ENCODE peak calls at places on chromosomes 11 and 22, in ten cellular contexts. Y is colonic mucosa; G is nephron progenitor cell; K is tibial artery; N is pancreas; P is stomach; C is fibroblast of villous mesenchyme; A is CD8-positive, alpha-beta T cell; I is GM23338; X is lower leg skin. R is an unnamed sample.

GRCh38 chr11:128544625-128545024 is 42.7 kb downstream of the ETS1 start:
- DNase-seq in A (no peak), P (no peak), G (no peak), Y (no peak), X (no peak), N (no peak), C (peak), K (no peak), I (no peak), R (no peak)

GRCh38 chr11:74284466-74284865 is 27.0 kb downstream of the P4HA3 start:
- DNase-seq in P (no peak), C (no peak), K (no peak), N (no peak), I (no peak), Y (no peak), G (no peak), X (no peak), A (no peak), R (no peak)

GRCh38 chr11:116059909-116060308 is 555.7 kb upstream of the CADM1 start:
- DNase-seq in N (no peak), X (no peak), A (no peak), C (no peak), G (no peak), I (peak), K (no peak), Y (no peak), P (no peak), R (no peak)

GRCh38 chr11:16925495-16926065 is 88.6 kb downstream of the PLEKHA7 start:
- DNase-seq in K (no peak), P (no peak), G (peak), Y (peak), X (no peak), A (no peak), I (peak), C (peak), N (peak), R (peak)

GRCh38 chr11:86484164-86484794 is 109.6 kb downstream of the CCDC81 start:
- DNase-seq in C (peak), X (peak), K (peak), P (no peak), N (no peak), Y (no peak), A (no peak), I (no peak), G (no peak), R (no peak)

GRCh38 chr11:115303304-115303703 is 200.9 kb downstream of the CADM1 start:
- DNase-seq in C (peak), X (no peak), N (no peak), A (no peak), K (no peak), P (no peak), Y (no peak), I (no peak), G (no peak), R (no peak)

GRCh38 chr22:32837142-32837541 is 35.6 kb downstream of the TIMP3 start:
- DNase-seq in K (peak), Y (no peak), A (no peak), C (no peak), G (no peak), X (no peak), I (no peak), N (no peak), P (no peak), R (no peak)

GRCh38 chr22:46073683-46074504 is 76.4 kb upstream of the PPARA start:
- DNase-seq in A (no peak), G (no peak), N (no peak), K (peak), X (peak), C (peak), P (peak), Y (no peak), I (no peak), R (no peak)

GRCh38 chr11:56513280-56513679 is 22.1 kb upstream of the OR5M8 start:
- DNase-seq in N (no peak), Y (no peak), I (no peak), G (no peak), P (no peak), A (no peak), K (no peak), C (no peak), X (no peak), R (no peak)

GRCh38 chr11:35234836-35235235 is 95.9 kb downstream of the CD44 start:
- DNase-seq in C (no peak), G (no peak), I (no peak), A (no peak), X (no peak), P (no peak), Y (no peak), K (no peak), N (no peak), R (no peak)

GRCh38 chr11:43853766-43854165 is 26.9 kb upstream of the ALKBH3 start:
- DNase-seq in Y (no peak), C (no peak), K (no peak), N (no peak), A (no peak), P (no peak), X (no peak), G (no peak), I (no peak), R (no peak)

GRCh38 chr11:89442801-89443200 is 48.4 kb downstream of the NOX4 start:
- DNase-seq in P (no peak), A (no peak), C (no peak), Y (no peak), N (no peak), X (no peak), I (peak), K (no peak), G (no peak), R (no peak)

GRCh38 chr22:20264614-20265452 is 3.3 kb downstream of the RTN4R start:
- DNase-seq in X (no peak), A (no peak), P (no peak), Y (no peak), I (no peak), C (no peak), K (no peak), G (no peak), N (no peak), R (no peak)

GRCh38 chr22:20117656-20118571 is 888 bp upstream of the TRMT2A start:
- DNase-seq in Y (no peak), G (peak), I (peak), P (no peak), N (no peak), K (no peak), C (peak), A (peak), X (no peak), R (no peak)

GRCh38 chr11:68962527-68963250 is 18.1 kb downstream of the MRGPRD start:
- DNase-seq in P (no peak), X (peak), A (no peak), Y (no peak), G (no peak), C (no peak), K (peak), N (no peak), I (no peak), R (no peak)

GRCh38 chr11:15969281-15969680 is 387.1 kb downstream of the SOX6 start:
- DNase-seq in Y (peak), P (peak), C (peak), A (no peak), G (no peak), X (no peak), N (peak), I (no peak), K (peak), R (no peak)

GRCh38 chr22:43377486-43377995 is 34.3 kb upstream of the MPPED1 start:
- DNase-seq in P (no peak), X (no peak), C (no peak), Y (no peak), A (no peak), I (no peak), G (no peak), K (no peak), N (no peak), R (no peak)

GRCh38 chr11:60840711-60841430 is 1.0 kb upstream of the CCDC86 start:
- DNase-seq in P (no peak), C (peak), Y (no peak), G (no peak), A (no peak), I (no peak), X (no peak), K (no peak), N (no peak), R (no peak)

GRCh38 chr11:14073821-14074529 is 111.5 kb downstream of the SPON1 start:
- DNase-seq in I (peak), K (no peak), C (no peak), G (no peak), P (no peak), N (no peak), A (no peak), Y (no peak), X (peak), R (no peak)

GRCh38 chr11:58493676-58494075 is 14.2 kb downstream of the OR5B21 start:
- DNase-seq in G (no peak), X (no peak), C (no peak), I (no peak), A (no peak), K (no peak), Y (no peak), N (no peak), P (no peak), R (no peak)

GRCh38 chr22:26890870-26891269 is 233.5 kb downstream of the MIAT start:
- DNase-seq in G (no peak), N (no peak), Y (no peak), X (no peak), P (no peak), C (no peak), K (no peak), A (no peak), I (peak), R (no peak)

GRCh38 chr11:103676413-103676812 is 360.0 kb upstream of the DDI1 start:
- DNase-seq in C (peak), I (no peak), K (no peak), X (no peak), N (no peak), A (no peak), P (no peak), G (no peak), Y (no peak), R (no peak)

GRCh38 chr11:47296045-47296444 is 26.1 kb downstream of the MADD start:
- DNase-seq in C (no peak), A (no peak), G (no peak), P (no peak), I (no peak), Y (no peak), N (no peak), K (peak), X (no peak), R (no peak)

GRCh38 chr11:43907028-43907966 is 26.7 kb downstream of the ALKBH3 start:
- DNase-seq in C (no peak), X (no peak), A (no peak), P (no peak), N (no peak), Y (no peak), G (no peak), I (no peak), K (no peak), R (no peak)

GRCh38 chr11:18836415-18836814 is 44.8 kb upstream of the PTPN5 start:
- DNase-seq in Y (no peak), P (no peak), G (peak), I (no peak), A (no peak), N (no peak), K (no peak), X (no peak), C (no peak), R (no peak)

GRCh38 chr11:10680956-10681487 is 12.5 kb downstream of the IRAG1 start:
- DNase-seq in N (no peak), P (no peak), X (no peak), G (no peak), A (no peak), K (no peak), C (no peak), Y (no peak), I (no peak), R (no peak)

GRCh38 chr11:62611705-62612365 is 740 bp downstream of the EML3 start:
- DNase-seq in I (peak), C (peak), P (peak), K (peak), A (no peak), N (no peak), Y (peak), X (peak), G (peak), R (no peak)

GRCh38 chr22:49933236-49933921 is 14.9 kb downstream of the CRELD2 start:
- DNase-seq in K (no peak), N (no peak), Y (no peak), G (no peak), P (peak), I (no peak), A (no peak), X (peak), C (no peak), R (no peak)

GRCh38 chr11:69253028-69253427 is 40.9 kb upstream of the MYEOV start:
- DNase-seq in I (no peak), Y (no peak), K (no peak), N (no peak), C (no peak), A (no peak), X (no peak), G (no peak), P (no peak), R (no peak)

GRCh38 chr11:116887909-116888556 is 50.6 kb upstream of the APOA1 start:
- DNase-seq in N (no peak), Y (no peak), K (no peak), A (no peak), C (no peak), X (no peak), P (no peak), G (no peak), I (no peak), R (no peak)

GRCh38 chr11:35335226-35335625 is 84.1 kb downstream of the SLC1A2 start:
- DNase-seq in X (no peak), Y (no peak), C (peak), G (no peak), A (no peak), I (no peak), K (no peak), P (no peak), N (no peak), R (no peak)

GRCh38 chr11:129455756-129456436 is 80.2 kb downstream of the BARX2 start:
- DNase-seq in N (no peak), C (no peak), P (no peak), I (no peak), K (no peak), Y (no peak), A (no peak), G (peak), X (no peak), R (no peak)

GRCh38 chr11:8601376-8602133 is 7.5 kb upstream of the STK33 start:
- DNase-seq in G (no peak), C (no peak), P (no peak), K (no peak), A (no peak), X (peak), N (no peak), Y (no peak), I (no peak), R (no peak)

GRCh38 chr22:17882727-17883126 is 108.5 kb upstream of the BID start:
- DNase-seq in N (no peak), X (no peak), P (no peak), G (no peak), C (no peak), K (no peak), A (no peak), Y (no peak), I (no peak), R (no peak)

GRCh38 chr11:69449320-69450063 is 32.0 kb upstream of the LINC01488 start:
- DNase-seq in G (no peak), A (no peak), N (no peak), X (peak), P (peak), K (peak), C (peak), I (no peak), Y (no peak), R (no peak)

GRCh38 chr11:1224109-1224485 is 1.2 kb downstream of the MUC5B start:
- DNase-seq in K (peak), Y (no peak), C (no peak), G (no peak), A (no peak), N (no peak), X (no peak), I (peak), P (no peak), R (no peak)

GRCh38 chr11:81237139-81237538 is 1496.5 kb downstream of the FAM181B start:
- DNase-seq in A (no peak), K (no peak), P (no peak), G (peak), C (peak), N (no peak), Y (peak), I (peak), X (no peak), R (no peak)
- TF ChIP-seq CTCF in A (no peak), K (peak), P (no peak), G (peak), C (no peak), N (no peak), Y (peak), I (peak), X (no peak), R (peak)

DNA sequence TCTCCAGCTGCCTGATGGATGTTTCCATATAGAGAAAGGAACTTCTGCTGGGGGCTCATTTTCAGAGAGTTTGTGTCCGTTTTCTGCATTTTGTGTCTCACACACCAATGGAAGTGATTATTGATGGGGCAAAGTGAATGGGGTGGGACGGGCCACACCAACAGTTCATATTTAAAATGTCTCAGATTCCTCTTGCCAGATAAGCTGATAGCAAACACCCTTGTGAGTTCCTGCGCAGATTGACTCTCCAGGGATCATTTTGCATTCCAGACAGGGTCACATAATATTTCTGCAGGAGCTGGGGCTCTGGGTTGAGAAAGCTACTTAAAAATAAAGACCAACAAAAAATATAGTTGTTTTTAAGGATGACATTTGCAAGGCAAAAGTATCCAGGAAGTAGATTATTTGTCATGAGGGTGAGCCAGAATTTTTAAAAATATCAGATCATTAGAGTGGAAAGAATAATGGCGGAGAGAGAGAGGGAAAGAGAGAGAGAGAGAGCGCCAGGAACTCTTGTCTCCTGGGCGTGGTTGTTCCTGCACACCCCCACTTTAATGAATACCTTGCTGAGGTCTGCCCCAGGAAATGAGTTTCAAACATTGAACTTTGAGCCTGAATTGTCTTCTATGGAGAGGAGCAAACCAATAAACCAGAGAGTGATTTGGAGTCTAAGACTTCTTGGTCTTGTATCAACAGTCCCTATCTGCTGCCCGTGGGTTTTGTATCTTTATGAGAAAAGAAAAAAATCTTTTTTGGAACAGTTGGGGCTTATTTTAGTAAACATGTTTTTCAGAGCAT is 33.3 kb downstream of the MICAL2 start:
- DNase-seq in N (no peak), A (no peak), X (no peak), I (no peak), Y (peak), C (peak), G (no peak), P (no peak), K (peak), R (no peak)
- TF ChIP-seq CTCF in N (no peak), A (no peak), X (no peak), I (no peak), Y (no peak), C (no peak), G (no peak), P (no peak), K (no peak), R (no peak)

GRCh38 chr22:21641795-21642583 is at the start of gene SDF2L1:
- DNase-seq in N (peak), Y (peak), K (peak), A (peak), I (peak), G (peak), X (peak), P (peak), C (peak), R (peak)

GRCh38 chr22:21642584-21643448 is 714 bp downstream of the SDF2L1 start:
- DNase-seq in N (peak), C (peak), X (no peak), I (peak), P (peak), G (peak), A (peak), K (no peak), Y (peak), R (no peak)

GRCh38 chr22:21640810-21641209 is 1.3 kb upstream of the SDF2L1 start:
- DNase-seq in I (no peak), A (no peak), C (no peak), G (no peak), K (no peak), P (no peak), Y (no peak), X (no peak), N (no peak), R (no peak)

GRCh38 chr22:21639359-21639758 is 2.7 kb upstream of the SDF2L1 start:
- DNase-seq in P (no peak), C (no peak), G (no peak), Y (no peak), N (no peak), X (no peak), K (no peak), A (no peak), I (no peak), R (no peak)

GRCh38 chr22:21641417-21641794 is 696 bp upstream of the SDF2L1 start:
- DNase-seq in Y (peak), N (peak), X (no peak), K (no peak), I (peak), G (peak), C (peak), P (peak), A (no peak), R (no peak)
- TF ChIP-seq CTCF in Y (peak), N (no peak), X (no peak), K (peak), I (peak), G (peak), C (peak), P (peak), A (no peak), R (peak)

GRCh38 chr22:31630331-31631329 is 31.4 kb downstream of the PISD start:
- DNase-seq in A (peak), K (peak), X (peak), I (peak), C (peak), Y (peak), N (peak), G (peak), P (peak), R (peak)

GRCh38 chr22:31628969-31629723 is 32.9 kb downstream of the PISD start:
- DNase-seq in A (peak), X (no peak), K (no peak), I (no peak), P (no peak), G (no peak), N (no peak), C (no peak), Y (no peak), R (no peak)

GRCh38 chr22:31631381-31631780 is 30.6 kb downstream of the PISD start:
- DNase-seq in A (no peak), I (no peak), K (no peak), P (no peak), Y (no peak), N (no peak), C (no peak), X (no peak), G (no peak), R (no peak)

GRCh38 chr22:31628362-31628761 is 33.7 kb downstream of the PISD start:
- DNase-seq in I (no peak), A (no peak), G (no peak), Y (no peak), N (no peak), K (no peak), X (no peak), P (no peak), C (no peak), R (no peak)

GRCh38 chr22:31629741-31630184 is 32.3 kb downstream of the PISD start:
- DNase-seq in A (peak), N (no peak), I (peak), C (no peak), G (no peak), K (no peak), P (no peak), X (no peak), Y (no peak), R (peak)
- TF ChIP-seq CTCF in A (no peak), N (no peak), I (no peak), C (no peak), G (no peak), K (no peak), P (no peak), X (no peak), Y (no peak), R (no peak)

GRCh38 chr11:93694109-93694508 is 32.6 kb downstream of the CEP295 start:
- DNase-seq in P (no peak), Y (no peak), A (no peak), K (no peak), G (no peak), I (no peak), C (no peak), X (no peak), N (no peak), R (no peak)
- TF ChIP-seq CTCF in P (no peak), Y (no peak), A (no peak), K (no peak), G (no peak), I (peak), C (no peak), X (no peak), N (no peak), R (peak)

GRCh38 chr22:38531251-38531956 is 25.3 kb upstream of the DDX17 start:
- DNase-seq in G (no peak), K (no peak), P (no peak), I (no peak), X (no peak), A (no peak), N (no peak), Y (no peak), C (no peak), R (no peak)
- TF ChIP-seq CTCF in G (no peak), K (no peak), P (no peak), I (no peak), X (no peak), A (no peak), N (no peak), Y (no peak), C (no peak), R (no peak)

GRCh38 chr11:113387605-113388211 is at the start of gene ANKK1:
- DNase-seq in X (peak), Y (peak), P (no peak), N (no peak), G (peak), K (no peak), A (no peak), C (no peak), I (peak), R (no peak)
- TF ChIP-seq CTCF in X (no peak), Y (peak), P (peak), N (no peak), G (peak), K (no peak), A (no peak), C (peak), I (peak), R (peak)

R was measured in type B pancreatic cell.